ENCODE peak calls at places on chromosomes 13 and 19, in five cellular contexts. U, D, N, F and Q are unnamed samples.

GRCh38 chr13:29859971-29860370 is 9.6 kb upstream of the UBL3 start:
- DNase-seq in F (no peak), U (peak), D (no peak), N (no peak), Q (no peak)

GRCh38 chr19:13935765-13936486 is 2.3 kb downstream of the PODNL1 start:
- DNase-seq in F (no peak), U (no peak), N (no peak), D (no peak), Q (no peak)

GRCh38 chr13:102651392-102651791 is 43.5 kb downstream of the METTL21C start:
- DNase-seq in U (no peak), F (no peak), N (no peak), D (no peak), Q (no peak)

GRCh38 chr19:2126879-2127518 is 24.4 kb downstream of the AP3D1 start:
- DNase-seq in D (no peak), F (no peak), U (no peak), N (no peak), Q (no peak)

GRCh38 chr19:8366961-8367326 is 3.0 kb downstream of the ANGPTL4 start:
- DNase-seq in N (no peak), U (peak), F (peak), D (no peak), Q (no peak)

GRCh38 chr13:21075303-21076264 is 14.2 kb upstream of the LATS2 start:
- DNase-seq in N (no peak), D (no peak), U (no peak), F (peak), Q (peak)

GRCh38 chr19:38304866-38305429 is 897 bp downstream of the C19orf33 start:
- DNase-seq in N (no peak), U (no peak), F (no peak), D (no peak), Q (no peak)

GRCh38 chr19:15550847-15551182 is 42.5 kb downstream of the CYP4F22 start:
- DNase-seq in U (no peak), D (no peak), N (no peak), F (no peak), Q (no peak)

GRCh38 chr19:2768365-2769132 is 14.5 kb downstream of the SGTA start:
- DNase-seq in U (no peak), D (no peak), F (no peak), N (no peak), Q (no peak)

GRCh38 chr19:10603084-10603872 is 16.2 kb upstream of the AP1M2 start:
- DNase-seq in N (no peak), D (no peak), F (peak), U (no peak), Q (peak)

GRCh38 chr13:95153647-95154405 is 147.4 kb downstream of the ABCC4 start:
- DNase-seq in D (no peak), U (no peak), N (peak), F (no peak), Q (no peak)

GRCh38 chr13:52686381-52686780 is 33.7 kb downstream of the SUGT1 start:
- DNase-seq in N (no peak), F (no peak), U (no peak), D (no peak), Q (no peak)

GRCh38 chr19:40687525-40688016 is 2.9 kb downstream of the NUMBL start:
- DNase-seq in F (peak), U (peak), N (no peak), D (no peak), Q (no peak)

GRCh38 chr13:43298799-43299198 is 275.4 kb downstream of the DNAJC15 start:
- DNase-seq in U (no peak), F (no peak), N (no peak), D (no peak), Q (no peak)

GRCh38 chr13:26037302-26037701 is 14.5 kb downstream of the SHISA2 start:
- DNase-seq in N (peak), D (no peak), U (no peak), F (no peak), Q (no peak)

GRCh38 chr13:110915874-110916670 is 1.2 kb upstream of the ANKRD10 start:
- DNase-seq in F (no peak), D (no peak), N (peak), U (peak), Q (no peak)

GRCh38 chr13:20230913-20231838 is 943 bp downstream of the GJB6 start:
- DNase-seq in D (no peak), F (no peak), N (no peak), U (no peak), Q (no peak)

GRCh38 chr19:18800636-18801035 is 9.5 kb upstream of the COMP start:
- DNase-seq in F (no peak), U (no peak), D (no peak), N (no peak), Q (peak)

GRCh38 chr19:55777528-55777927 is 8.6 kb downstream of the RFPL4AL1 start:
- DNase-seq in D (no peak), U (no peak), N (no peak), F (no peak), Q (no peak)

GRCh38 chr13:45219938-45220375 is 19.1 kb upstream of the KCTD4 start:
- DNase-seq in F (no peak), D (no peak), N (no peak), U (peak), Q (no peak)

GRCh38 chr13:74871671-74872070 is 610.3 kb downstream of the TBC1D4 start:
- DNase-seq in F (no peak), U (peak), N (no peak), D (no peak), Q (no peak)

GRCh38 chr13:101945435-101945834 is 456.4 kb downstream of the FGF14 start:
- DNase-seq in F (no peak), N (no peak), U (no peak), D (no peak), Q (no peak)

GRCh38 chr19:18668252-18668631 is 15.2 kb upstream of the CRTC1 start:
- DNase-seq in F (no peak), U (no peak), D (no peak), N (no peak), Q (no peak)

GRCh38 chr13:40271931-40272775 is 394.3 kb downstream of the FOXO1 start:
- DNase-seq in U (peak), F (peak), N (no peak), D (peak), Q (no peak)

GRCh38 chr19:48477067-48477685 is 8.0 kb downstream of the CYTH2 start:
- DNase-seq in U (no peak), N (no peak), D (no peak), F (no peak), Q (no peak)

GRCh38 chr19:2917275-2918184 is 16.8 kb downstream of the ZNF57 start:
- DNase-seq in F (no peak), D (no peak), U (no peak), N (no peak), Q (no peak)

GRCh38 chr13:33612641-33613638 is 205.0 kb upstream of the RFC3 start:
- DNase-seq in U (no peak), N (no peak), D (no peak), F (no peak), Q (peak)

GRCh38 chr13:105920375-105920774 is 615.1 kb downstream of the EFNB2 start:
- DNase-seq in D (no peak), N (no peak), U (peak), F (no peak), Q (no peak)

GRCh38 chr19:39916236-39916635 is 18.2 kb downstream of the FCGBP start:
- DNase-seq in N (no peak), U (no peak), D (no peak), F (no peak), Q (no peak)

GRCh38 chr13:76383671-76384461 is 502.3 kb downstream of the KCTD12 start:
- DNase-seq in U (peak), N (no peak), F (peak), D (peak), Q (no peak)

GRCh38 chr19:49672131-49672919 is 4.7 kb upstream of the PRMT1 start:
- DNase-seq in U (no peak), D (no peak), N (peak), F (peak), Q (peak)

GRCh38 chr19:4161415-4162077 is 8.1 kb downstream of the CREB3L3 start:
- DNase-seq in U (no peak), D (no peak), N (no peak), F (no peak), Q (no peak)

GRCh38 chr19:23283925-23284324 is 33.7 kb upstream of the ZNF724 start:
- DNase-seq in N (no peak), D (no peak), U (peak), F (no peak), Q (peak)

GRCh38 chr13:79393564-79394249 is 12.3 kb downstream of the RBM26 start:
- DNase-seq in F (no peak), U (no peak), D (no peak), N (no peak), Q (no peak)